ENCODE peak calls at places on chromosome 11, in nine cellular contexts. B, K, E, Y, Q, D, Z, A and X are unnamed samples. For H3K36me3, the result is how much of the 10 kb centered on the place peaks cover.

GRCh38 chr11:10495464-10495786 is 40.4 kb downstream of the AMPD3 start:
- DNase-seq in Q (no peak), Y (no peak), B (peak), K (no peak), E (no peak), D (no peak), A (no peak), Z (no peak), X (no peak)

GRCh38 chr11:75655619-75656018 is 13.2 kb downstream of the MAP6 start:
- DNase-seq in A (no peak), K (no peak), Q (no peak), Z (peak), E (no peak), B (no peak), Y (no peak), D (no peak), X (no peak)

GRCh38 chr11:69515271-69516245 is 34.1 kb downstream of the LINC01488 start:
- DNase-seq in Y (no peak), B (no peak), D (peak), K (no peak), A (no peak), E (no peak), Q (no peak), Z (no peak), X (no peak)

GRCh38 chr11:76685841-76686240 is 15.3 kb upstream of the LRRC32 start:
- DNase-seq in K (no peak), E (no peak), A (no peak), B (no peak), Q (no peak), Y (no peak), D (no peak), Z (no peak), X (no peak)

GRCh38 chr11:37026741-37027140 is 428.7 kb upstream of the RAG2 start:
- DNase-seq in A (no peak), Z (no peak), Y (no peak), E (no peak), D (no peak), B (peak), Q (no peak), K (no peak), X (no peak)

GRCh38 chr11:26070981-26071380 is 260.9 kb upstream of the ANO3 start:
- DNase-seq in Y (no peak), D (no peak), B (no peak), A (no peak), Q (no peak), K (no peak), Z (no peak), E (no peak), X (no peak)

GRCh38 chr11:65862941-65863888 is 3.0 kb downstream of the MUS81 start:
- DNase-seq in E (no peak), K (no peak), Y (no peak), B (peak), Z (no peak), D (peak), Q (peak), A (peak), X (no peak)

GRCh38 chr11:27447288-27447914 is 25.2 kb downstream of the LGR4 start:
- DNase-seq in K (no peak), A (no peak), B (no peak), Q (no peak), Y (no peak), E (no peak), D (no peak), Z (no peak), X (no peak)

GRCh38 chr11:66852466-66853241 is 4.2 kb upstream of the LRFN4 start:
- DNase-seq in E (no peak), A (no peak), K (no peak), B (no peak), Y (no peak), D (peak), Z (no peak), Q (peak), X (no peak)

GRCh38 chr11:66904981-66905521 is 48.2 kb downstream of the LRFN4 start:
- DNase-seq in Z (no peak), D (no peak), A (no peak), E (no peak), B (no peak), K (no peak), Q (no peak), Y (no peak), X (no peak)

GRCh38 chr11:8956860-8957259 is 7.4 kb downstream of the TMEM9B start:
- DNase-seq in D (no peak), E (no peak), K (no peak), Y (no peak), A (no peak), B (no peak), Q (no peak), Z (no peak), X (no peak)

GRCh38 chr11:128323381-128323780 is 264.0 kb downstream of the ETS1 start:
- DNase-seq in A (no peak), Y (no peak), K (no peak), B (no peak), D (no peak), Z (peak), Q (no peak), E (no peak), X (no peak)

GRCh38 chr11:9017773-9018172 is 14.0 kb upstream of the NRIP3 start:
- DNase-seq in Y (no peak), B (no peak), E (peak), K (no peak), Z (peak), D (no peak), A (no peak), Q (peak), X (no peak)

GRCh38 chr11:126997196-126997595 is 3.4 kb downstream of the KIRREL3 start:
- DNase-seq in Y (no peak), D (no peak), Q (no peak), B (no peak), K (no peak), E (no peak), A (no peak), Z (peak), X (no peak)

GRCh38 chr11:27592111-27592780 is 85.7 kb upstream of the LIN7C start:
- DNase-seq in Q (no peak), K (no peak), E (no peak), Z (peak), Y (no peak), A (no peak), D (no peak), B (no peak), X (no peak)

GRCh38 chr11:94840209-94840608 is 72.1 kb downstream of the AMOTL1 start:
- DNase-seq in Q (no peak), K (no peak), Z (peak), B (no peak), A (no peak), E (no peak), Y (peak), D (no peak), X (no peak)

GRCh38 chr11:94838027-94838610 is 70.0 kb downstream of the AMOTL1 start:
- DNase-seq in K (no peak), E (no peak), Y (no peak), A (no peak), D (no peak), Z (no peak), Q (no peak), B (no peak), X (no peak)

GRCh38 chr11:94845622-94846021 is 77.5 kb downstream of the AMOTL1 start:
- DNase-seq in E (peak), B (no peak), Q (no peak), Z (peak), D (peak), A (no peak), Y (no peak), K (no peak), X (no peak)

GRCh38 chr11:94849836-94850235 is 81.7 kb downstream of the AMOTL1 start:
- DNase-seq in A (no peak), Z (peak), D (no peak), Q (no peak), Y (peak), B (no peak), E (no peak), K (no peak), X (no peak)

GRCh38 chr11:94844031-94844430 is 75.9 kb downstream of the AMOTL1 start:
- DNase-seq in B (no peak), K (no peak), E (no peak), Q (no peak), Y (no peak), D (no peak), A (no peak), Z (no peak), X (no peak)
- H3K36me3 ChIP-seq in B (under half), K (under half), E (under half), Q (under half), Y (under half), D (under half), A (under half), Z (under half), X (under half)

GRCh38 chr11:133993107-133993506 is 36.3 kb upstream of the IGSF9B start:
- DNase-seq in K (no peak), A (no peak), Y (no peak), Z (no peak), B (no peak), D (no peak), E (no peak), Q (peak), X (no peak)

GRCh38 chr11:133988686-133989410 is 32.1 kb upstream of the IGSF9B start:
- DNase-seq in B (no peak), Y (no peak), Q (no peak), Z (no peak), A (no peak), D (no peak), E (no peak), K (no peak), X (no peak)

GRCh38 chr11:133992121-133992520 is 35.4 kb upstream of the IGSF9B start:
- DNase-seq in K (no peak), B (no peak), E (no peak), D (no peak), Y (no peak), Q (no peak), Z (no peak), A (no peak), X (no peak)

GRCh38 chr11:133991101-133991500 is 34.3 kb upstream of the IGSF9B start:
- DNase-seq in K (no peak), D (no peak), Y (no peak), E (no peak), A (no peak), B (no peak), Q (no peak), Z (no peak), X (no peak)

GRCh38 chr11:133990501-133990900 is 33.7 kb upstream of the IGSF9B start:
- DNase-seq in Y (no peak), A (no peak), Z (no peak), B (no peak), D (no peak), Q (no peak), E (no peak), K (no peak), X (no peak)
- H3K36me3 ChIP-seq in Y (under half), A (under half), Z (under half), B (under half), D (under half), Q (under half), E (under half), K (under half), X (under half)

GRCh38 chr11:46643986-46644385 is 26.6 kb downstream of the ATG13 start:
- DNase-seq in E (no peak), A (no peak), K (no peak), Z (no peak), B (no peak), D (no peak), Q (no peak), Y (no peak), X (no peak)
- H3K36me3 ChIP-seq in E (under half), A (under half), K (under half), Z (under half), B (under half), D (under half), Q (under half), Y (under half), X (under half)

GRCh38 chr11:116885951-116886629 is 48.7 kb upstream of the APOA1 start:
- DNase-seq in D (no peak), B (no peak), Q (no peak), Z (peak), A (peak), K (no peak), E (no peak), Y (no peak), X (no peak)
- H3K36me3 ChIP-seq in D (under half), B (under half), Q (under half), Z (under half), A (under half), K (under half), E (under half), Y (under half), X (under half)

GRCh38 chr11:769887-770641 is 7.2 kb downstream of the GATD1 start:
- DNase-seq in E (no peak), Y (no peak), A (no peak), Q (peak), K (no peak), B (no peak), D (no peak), Z (no peak), X (no peak)
- H3K36me3 ChIP-seq in E (under half), Y (under half), A (under half), Q (under half), K (under half), B (half or more), D (under half), Z (half or more), X (under half)

DNA sequence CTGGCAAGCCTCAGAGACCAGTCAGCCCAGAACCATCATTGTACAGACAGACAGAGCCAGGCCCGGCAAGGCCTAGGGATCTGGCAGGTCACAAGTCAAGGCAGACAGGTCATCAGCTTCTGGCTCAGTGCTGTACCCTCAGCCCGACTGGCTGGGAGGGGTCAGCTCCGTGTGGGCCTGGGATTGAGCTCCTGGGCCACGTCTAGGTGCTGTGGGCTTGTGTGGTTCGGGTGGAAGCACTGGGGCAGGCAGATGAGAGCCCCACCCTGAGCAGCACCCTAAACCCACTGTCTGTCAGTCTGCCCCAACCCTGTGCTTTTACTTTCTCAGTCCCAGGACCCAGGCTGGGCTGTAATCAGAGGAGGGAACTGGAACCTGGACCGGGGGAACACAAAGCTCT is 26.9 kb upstream of the P2RY2 start:
- DNase-seq in A (no peak), Q (peak), K (no peak), Y (no peak), Z (no peak), B (no peak), E (no peak), D (no peak), X (no peak)
- H3K36me3 ChIP-seq in A (under half), Q (under half), K (under half), Y (under half), Z (under half), B (under half), E (under half), D (under half), X (under half)